ENCODE peak calls at places on chromosome 18, in seven cellular contexts. One of them, this sample, is unnamed.

GRCh38 chr18:77552945-77553344 is 303.3 kb downstream of the GALR1 start:
- DNase-seq in cardiac muscle cell: no peak
- DNase-seq in lung: no peak
- DNase-seq in body of pancreas: no peak
- DNase-seq in thoracic aorta: no peak
- DNase-seq in colonic mucosa: no peak
- DNase-seq in CD8-positive, alpha-beta T cell: no peak
- DNase-seq in this sample: no peak

GRCh38 chr18:12944724-12945123 is 3.1 kb upstream of the SEH1L start:
- DNase-seq in body of pancreas: peak; percentile 91
- DNase-seq in CD8-positive, alpha-beta T cell: no peak
- DNase-seq in cardiac muscle cell: peak; percentile 65
- DNase-seq in lung: peak; percentile 32
- DNase-seq in thoracic aorta: peak; percentile 21
- DNase-seq in colonic mucosa: peak; percentile 42
- DNase-seq in this sample: no peak

GRCh38 chr18:61702007-61702406 is 190.8 kb downstream of the RNF152 start:
- DNase-seq in thoracic aorta: no peak
- DNase-seq in CD8-positive, alpha-beta T cell: no peak
- DNase-seq in colonic mucosa: no peak
- DNase-seq in body of pancreas: no peak
- DNase-seq in lung: no peak
- DNase-seq in cardiac muscle cell: peak; percentile 46
- DNase-seq in this sample: peak; percentile 7

GRCh38 chr18:79480171-79480981 is 84.6 kb downstream of the NFATC1 start:
- DNase-seq in colonic mucosa: no peak
- DNase-seq in thoracic aorta: no peak
- DNase-seq in CD8-positive, alpha-beta T cell: no peak
- DNase-seq in cardiac muscle cell: no peak
- DNase-seq in lung: no peak
- DNase-seq in body of pancreas: no peak
- DNase-seq in this sample: no peak

GRCh38 chr18:77082316-77082715 is 50.3 kb downstream of the MBP start:
- DNase-seq in CD8-positive, alpha-beta T cell: no peak
- DNase-seq in colonic mucosa: no peak
- DNase-seq in body of pancreas: no peak
- DNase-seq in lung: no peak
- DNase-seq in cardiac muscle cell: no peak
- DNase-seq in thoracic aorta: no peak
- DNase-seq in this sample: no peak

GRCh38 chr18:46547520-46547919 is 109.5 kb downstream of the LOXHD1 start:
- DNase-seq in colonic mucosa: no peak
- DNase-seq in thoracic aorta: no peak
- DNase-seq in cardiac muscle cell: peak; percentile 8
- DNase-seq in CD8-positive, alpha-beta T cell: no peak
- DNase-seq in body of pancreas: no peak
- DNase-seq in lung: no peak
- DNase-seq in this sample: no peak

GRCh38 chr18:46859855-46860254 is 57.5 kb downstream of the PIAS2 start:
- DNase-seq in lung: no peak
- DNase-seq in body of pancreas: no peak
- DNase-seq in cardiac muscle cell: peak; percentile 34
- DNase-seq in colonic mucosa: no peak
- DNase-seq in thoracic aorta: no peak
- DNase-seq in CD8-positive, alpha-beta T cell: no peak
- DNase-seq in this sample: no peak

GRCh38 chr18:23887035-23887434 is 127.5 kb upstream of the TTC39C start:
- DNase-seq in lung: no peak
- DNase-seq in body of pancreas: no peak
- DNase-seq in cardiac muscle cell: no peak
- DNase-seq in thoracic aorta: no peak
- DNase-seq in CD8-positive, alpha-beta T cell: no peak
- DNase-seq in colonic mucosa: no peak
- DNase-seq in this sample: no peak

GRCh38 chr18:10530852-10531251 is 5.0 kb downstream of the NAPG start:
- DNase-seq in body of pancreas: no peak
- DNase-seq in CD8-positive, alpha-beta T cell: no peak
- DNase-seq in cardiac muscle cell: no peak
- DNase-seq in colonic mucosa: no peak
- DNase-seq in lung: no peak
- DNase-seq in thoracic aorta: no peak
- DNase-seq in this sample: peak; percentile 29

GRCh38 chr18:45168883-45169585 is 446.2 kb upstream of the SLC14A2 start:
- DNase-seq in lung: no peak
- DNase-seq in cardiac muscle cell: peak; percentile 66
- DNase-seq in thoracic aorta: no peak
- DNase-seq in body of pancreas: no peak
- DNase-seq in colonic mucosa: no peak
- DNase-seq in CD8-positive, alpha-beta T cell: no peak
- DNase-seq in this sample: peak; percentile 19

GRCh38 chr18:55228191-55228590 is 268.9 kb upstream of the CCDC68 start:
- DNase-seq in thoracic aorta: no peak
- DNase-seq in body of pancreas: no peak
- DNase-seq in cardiac muscle cell: no peak
- DNase-seq in lung: no peak
- DNase-seq in colonic mucosa: no peak
- DNase-seq in CD8-positive, alpha-beta T cell: no peak
- DNase-seq in this sample: no peak

GRCh38 chr18:76875390-76876330 is 53.3 kb downstream of the ZNF236 start:
- DNase-seq in colonic mucosa: peak; percentile 68
- DNase-seq in cardiac muscle cell: peak; percentile 55
- DNase-seq in lung: peak; percentile 46
- DNase-seq in thoracic aorta: no peak
- DNase-seq in CD8-positive, alpha-beta T cell: no peak
- DNase-seq in body of pancreas: peak; percentile 64
- DNase-seq in this sample: no peak

GRCh38 chr18:48676346-48676745 is 137.5 kb downstream of the CTIF start:
- DNase-seq in CD8-positive, alpha-beta T cell: no peak
- DNase-seq in body of pancreas: no peak
- DNase-seq in thoracic aorta: peak; percentile 5
- DNase-seq in cardiac muscle cell: no peak
- DNase-seq in colonic mucosa: no peak
- DNase-seq in lung: no peak
- DNase-seq in this sample: no peak

GRCh38 chr18:47594621-47595086 is 335.8 kb downstream of the SMAD2 start:
- DNase-seq in thoracic aorta: no peak
- DNase-seq in cardiac muscle cell: no peak
- DNase-seq in CD8-positive, alpha-beta T cell: no peak
- DNase-seq in colonic mucosa: no peak
- DNase-seq in body of pancreas: no peak
- DNase-seq in lung: no peak
- DNase-seq in this sample: no peak

GRCh38 chr18:8471373-8471772 is 137.9 kb upstream of the RAB12 start:
- DNase-seq in colonic mucosa: no peak
- DNase-seq in thoracic aorta: no peak
- DNase-seq in body of pancreas: no peak
- DNase-seq in lung: no peak
- DNase-seq in CD8-positive, alpha-beta T cell: no peak
- DNase-seq in cardiac muscle cell: no peak
- DNase-seq in this sample: no peak

GRCh38 chr18:12038082-12038660 is 55.5 kb upstream of the ANKRD62 start:
- DNase-seq in thoracic aorta: no peak
- DNase-seq in cardiac muscle cell: peak; percentile 48
- DNase-seq in colonic mucosa: peak; percentile 38
- DNase-seq in lung: no peak
- DNase-seq in CD8-positive, alpha-beta T cell: no peak
- DNase-seq in body of pancreas: peak; percentile 42
- DNase-seq in this sample: no peak

GRCh38 chr18:40612356-40612755 is 1342.7 kb upstream of the PIK3C3 start:
- DNase-seq in colonic mucosa: no peak
- DNase-seq in body of pancreas: no peak
- DNase-seq in cardiac muscle cell: no peak
- DNase-seq in lung: no peak
- DNase-seq in thoracic aorta: no peak
- DNase-seq in CD8-positive, alpha-beta T cell: no peak
- DNase-seq in this sample: no peak

GRCh38 chr18:74252032-74252380 is 39.8 kb downstream of the CYB5A start:
- DNase-seq in lung: no peak
- DNase-seq in body of pancreas: no peak
- DNase-seq in cardiac muscle cell: peak; percentile 66
- DNase-seq in CD8-positive, alpha-beta T cell: no peak
- DNase-seq in colonic mucosa: no peak
- DNase-seq in thoracic aorta: no peak
- DNase-seq in this sample: no peak

GRCh38 chr18:66136039-66136438 is 385.2 kb downstream of the CDH7 start:
- DNase-seq in colonic mucosa: no peak
- DNase-seq in CD8-positive, alpha-beta T cell: no peak
- DNase-seq in cardiac muscle cell: no peak
- DNase-seq in lung: no peak
- DNase-seq in thoracic aorta: no peak
- DNase-seq in body of pancreas: no peak
- DNase-seq in this sample: no peak

GRCh38 chr18:31325051-31325450 is 7.1 kb downstream of the DSG1 start:
- DNase-seq in thoracic aorta: no peak
- DNase-seq in colonic mucosa: no peak
- DNase-seq in lung: no peak
- DNase-seq in cardiac muscle cell: peak; percentile 97
- DNase-seq in CD8-positive, alpha-beta T cell: no peak
- DNase-seq in body of pancreas: no peak
- DNase-seq in this sample: no peak

GRCh38 chr18:4878480-4878879 is 318.6 kb downstream of the AKAIN1 start:
- DNase-seq in lung: no peak
- DNase-seq in cardiac muscle cell: no peak
- DNase-seq in colonic mucosa: no peak
- DNase-seq in CD8-positive, alpha-beta T cell: no peak
- DNase-seq in thoracic aorta: no peak
- DNase-seq in body of pancreas: no peak
- DNase-seq in this sample: no peak
- TF ChIP-seq CTCF in lung: no peak
- TF ChIP-seq CTCF in cardiac muscle cell: no peak
- TF ChIP-seq CTCF in colonic mucosa: no peak
- TF ChIP-seq CTCF in CD8-positive, alpha-beta T cell: no peak
- TF ChIP-seq CTCF in thoracic aorta: no peak
- TF ChIP-seq CTCF in body of pancreas: no peak
- TF ChIP-seq CTCF in this sample: no peak

GRCh38 chr18:75346671-75347070 is 80.8 kb downstream of the SMIM21 start:
- DNase-seq in thoracic aorta: no peak
- DNase-seq in lung: no peak
- DNase-seq in colonic mucosa: no peak
- DNase-seq in cardiac muscle cell: no peak
- DNase-seq in body of pancreas: no peak
- DNase-seq in CD8-positive, alpha-beta T cell: no peak
- DNase-seq in this sample: no peak
- H3K27ac ChIP-seq in thoracic aorta: no peak overlapping the region
- H3K27ac ChIP-seq in lung: no peak overlapping the region
- H3K27ac ChIP-seq in colonic mucosa: no peak overlapping the region
- H3K27ac ChIP-seq in cardiac muscle cell: no peak overlapping the region
- H3K27ac ChIP-seq in body of pancreas: no peak overlapping the region
- H3K27ac ChIP-seq in CD8-positive, alpha-beta T cell: no peak overlapping the region
- H3K27ac ChIP-seq in this sample: no peak overlapping the region

GRCh38 chr18:52337286-52337685 is 2.7 kb upstream of the DCC start:
- DNase-seq in lung: no peak
- DNase-seq in thoracic aorta: no peak
- DNase-seq in colonic mucosa: no peak
- DNase-seq in CD8-positive, alpha-beta T cell: no peak
- DNase-seq in body of pancreas: no peak
- DNase-seq in cardiac muscle cell: no peak
- DNase-seq in this sample: no peak

GRCh38 chr18:52343138-52343537 is 3.1 kb downstream of the DCC start:
- DNase-seq in colonic mucosa: no peak
- DNase-seq in lung: no peak
- DNase-seq in body of pancreas: no peak
- DNase-seq in CD8-positive, alpha-beta T cell: no peak
- DNase-seq in cardiac muscle cell: no peak
- DNase-seq in thoracic aorta: no peak
- DNase-seq in this sample: no peak

GRCh38 chr18:52340466-52341378 is 725 bp downstream of the DCC start:
- DNase-seq in CD8-positive, alpha-beta T cell: no peak
- DNase-seq in colonic mucosa: no peak
- DNase-seq in lung: no peak
- DNase-seq in cardiac muscle cell: no peak
- DNase-seq in body of pancreas: no peak
- DNase-seq in thoracic aorta: no peak
- DNase-seq in this sample: no peak

GRCh38 chr18:52341617-52342381 is 1.8 kb downstream of the DCC start:
- DNase-seq in colonic mucosa: no peak
- DNase-seq in thoracic aorta: no peak
- DNase-seq in lung: no peak
- DNase-seq in CD8-positive, alpha-beta T cell: no peak
- DNase-seq in body of pancreas: no peak
- DNase-seq in cardiac muscle cell: no peak
- DNase-seq in this sample: no peak

DNA sequence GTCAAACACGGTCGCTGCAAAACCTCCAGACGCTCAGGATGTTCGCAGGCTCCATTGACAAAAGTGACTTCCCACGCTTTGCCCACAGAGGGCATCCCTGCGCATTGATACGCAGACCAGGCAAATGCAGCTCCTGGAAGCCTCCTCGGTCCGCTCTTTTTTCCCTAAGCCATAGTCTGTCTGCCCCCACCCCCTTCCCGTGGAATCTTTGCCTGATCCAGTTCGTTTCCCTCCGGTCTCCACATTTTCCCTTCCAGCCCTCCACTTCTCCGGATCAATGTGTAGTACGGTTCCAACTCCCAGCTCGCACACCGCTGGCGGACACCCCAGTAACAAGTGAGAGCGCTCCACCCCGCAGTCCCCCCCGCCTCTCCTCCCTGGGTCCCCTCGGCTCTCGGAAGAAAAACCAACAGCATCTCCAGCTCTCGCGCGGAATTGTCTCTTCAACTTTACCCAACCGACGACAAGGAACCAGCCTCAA is at the start of gene DCC:
- DNase-seq in body of pancreas: peak; percentile 54
- DNase-seq in colonic mucosa: peak; percentile 24
- DNase-seq in CD8-positive, alpha-beta T cell: no peak
- DNase-seq in lung: peak; percentile 34
- DNase-seq in cardiac muscle cell: peak; percentile 49
- DNase-seq in thoracic aorta: no peak
- DNase-seq in this sample: peak; percentile 10
- TF ChIP-seq CTCF in body of pancreas: peak; percentile 59
- TF ChIP-seq CTCF in colonic mucosa: no peak
- TF ChIP-seq CTCF in CD8-positive, alpha-beta T cell: no peak
- TF ChIP-seq CTCF in lung: no peak
- TF ChIP-seq CTCF in cardiac muscle cell: peak; percentile 41
- TF ChIP-seq CTCF in thoracic aorta: peak; percentile 32
- TF ChIP-seq CTCF in this sample: no peak

GRCh38 chr18:58544179-58544578 is 84.7 kb downstream of the ALPK2 start:
- DNase-seq in body of pancreas: no peak
- DNase-seq in cardiac muscle cell: no peak
- DNase-seq in thoracic aorta: no peak
- DNase-seq in colonic mucosa: no peak
- DNase-seq in CD8-positive, alpha-beta T cell: no peak
- DNase-seq in lung: no peak
- DNase-seq in this sample: no peak

GRCh38 chr18:58541789-58542425 is 87.0 kb downstream of the ALPK2 start:
- DNase-seq in body of pancreas: no peak
- DNase-seq in lung: peak; percentile 57
- DNase-seq in thoracic aorta: no peak
- DNase-seq in cardiac muscle cell: peak; percentile 92
- DNase-seq in CD8-positive, alpha-beta T cell: peak; percentile 6
- DNase-seq in colonic mucosa: no peak
- DNase-seq in this sample: peak; percentile 89

GRCh38 chr18:58541137-58541788 is 87.6 kb downstream of the ALPK2 start:
- DNase-seq in body of pancreas: no peak
- DNase-seq in lung: no peak
- DNase-seq in thoracic aorta: no peak
- DNase-seq in cardiac muscle cell: peak; percentile 15
- DNase-seq in CD8-positive, alpha-beta T cell: no peak
- DNase-seq in colonic mucosa: no peak
- DNase-seq in this sample: no peak

GRCh38 chr18:58540381-58540943 is 88.4 kb downstream of the ALPK2 start:
- DNase-seq in cardiac muscle cell: no peak
- DNase-seq in CD8-positive, alpha-beta T cell: no peak
- DNase-seq in thoracic aorta: no peak
- DNase-seq in lung: no peak
- DNase-seq in colonic mucosa: no peak
- DNase-seq in body of pancreas: no peak
- DNase-seq in this sample: no peak

GRCh38 chr18:58542426-58543159 is 86.3 kb downstream of the ALPK2 start:
- DNase-seq in thoracic aorta: no peak
- DNase-seq in cardiac muscle cell: no peak
- DNase-seq in CD8-positive, alpha-beta T cell: no peak
- DNase-seq in body of pancreas: no peak
- DNase-seq in lung: no peak
- DNase-seq in colonic mucosa: no peak
- DNase-seq in this sample: no peak
- H3K27ac ChIP-seq in thoracic aorta: no peak overlapping the region
- H3K27ac ChIP-seq in cardiac muscle cell: peak overlapping the region; percentile 95
- H3K27ac ChIP-seq in CD8-positive, alpha-beta T cell: no peak overlapping the region
- H3K27ac ChIP-seq in body of pancreas: peak overlapping the region; percentile 61
- H3K27ac ChIP-seq in lung: no peak overlapping the region
- H3K27ac ChIP-seq in colonic mucosa: peak overlapping the region; percentile 39
- H3K27ac ChIP-seq in this sample: peak overlapping the region; percentile 60

This sample was measured in RWPE1.